ENCODE peak calls at places on chromosomes 1 and 21, in ten cellular contexts. D, Z, O, A, Q, S, Y, W, C and R are unnamed samples.
A peak's percentile ranks its signal among the peaks of the same experiment; 100 is the strongest.

GRCh38 chr1:185317886-185318310 is 855 bp upstream of the IVNS1ABP start:
- DNase-seq in S (no peak), Z (no peak), W (no peak), Q (peak; percentile 59), O (no peak), A (peak; percentile 65), Y (peak; percentile 27), D (peak; percentile 42), C (peak; percentile 47), R (no peak)

GRCh38 chr1:192496369-192497056 is 79.1 kb upstream of the RGS1 start:
- DNase-seq in W (no peak), Y (no peak), D (no peak), A (no peak), O (no peak), S (peak; percentile 35), Z (no peak), C (no peak), Q (no peak), R (no peak)

GRCh38 chr1:228140724-228141081 is 624 bp downstream of the GUK1 start:
- DNase-seq in O (no peak), C (no peak), Z (no peak), Y (peak; percentile 6), D (no peak), Q (no peak), W (peak; percentile 72), S (no peak), A (no peak), R (no peak)

GRCh38 chr1:209774592-209774991 is 9.8 kb downstream of the C1orf74 start:
- DNase-seq in Q (no peak), Y (no peak), Z (no peak), D (no peak), C (no peak), A (no peak), O (no peak), W (no peak), S (no peak), R (no peak)

GRCh38 chr1:24254783-24255182 is 64.4 kb upstream of the GRHL3 start:
- DNase-seq in Z (no peak), C (no peak), Y (no peak), A (no peak), O (no peak), Q (no peak), D (no peak), S (no peak), W (no peak), R (no peak)

GRCh38 chr1:2391034-2391384 is 345 bp downstream of the MORN1 start:
- DNase-seq in W (peak; percentile 83), Y (no peak), A (no peak), C (peak; percentile 44), Q (peak; percentile 57), Z (peak; percentile 20), S (no peak), D (no peak), O (no peak), R (no peak)

GRCh38 chr1:41217441-41217840 is 24.7 kb downstream of the SCMH1 start:
- DNase-seq in S (no peak), D (no peak), Y (no peak), Q (no peak), C (no peak), A (no peak), Z (no peak), O (no peak), W (no peak), R (no peak)

GRCh38 chr21:27570306-27570868 is 603.5 kb upstream of the ADAMTS5 start:
- DNase-seq in D (no peak), Z (peak; percentile 95), C (peak; percentile 14), Y (peak; percentile 95), Q (peak; percentile 8), O (peak; percentile 84), W (no peak), S (peak; percentile 96), A (no peak), R (no peak)

GRCh38 chr1:164880644-164881043 is 321.7 kb downstream of the PBX1 start:
- DNase-seq in Y (no peak), A (no peak), W (no peak), S (no peak), O (no peak), Q (no peak), C (no peak), Z (no peak), D (no peak), R (no peak)

GRCh38 chr1:164891615-164892014 is 332.6 kb downstream of the PBX1 start:
- DNase-seq in S (no peak), Z (no peak), O (no peak), D (no peak), Q (no peak), Y (no peak), C (no peak), A (no peak), W (no peak), R (no peak)

GRCh38 chr1:164880199-164880598 is 321.2 kb downstream of the PBX1 start:
- DNase-seq in O (no peak), A (no peak), Z (no peak), S (no peak), W (no peak), Q (no peak), C (no peak), D (no peak), Y (no peak), R (no peak)

GRCh38 chr1:164885311-164885710 is 326.3 kb downstream of the PBX1 start:
- DNase-seq in O (no peak), C (no peak), Z (no peak), Y (no peak), D (no peak), W (no peak), S (no peak), A (no peak), Q (no peak), R (no peak)

DNA sequence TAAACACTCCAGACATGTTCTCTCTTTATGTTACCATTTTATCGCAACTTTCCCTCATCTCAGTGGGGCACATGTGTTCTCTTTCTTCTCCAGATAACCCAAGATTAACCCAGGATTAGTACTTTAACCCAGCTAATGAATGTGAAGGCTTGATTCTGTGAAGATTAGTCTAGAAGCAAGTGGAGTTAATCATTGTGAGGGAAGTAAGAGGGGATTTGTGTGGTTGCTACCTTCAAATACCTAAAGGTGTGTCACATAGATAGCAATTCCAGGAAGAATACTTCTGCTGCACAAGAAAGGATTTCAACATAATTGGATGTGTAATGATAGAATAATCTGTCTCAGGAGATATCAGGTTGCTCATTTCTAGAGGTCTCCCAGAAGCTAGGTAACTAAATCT is 327.1 kb downstream of the PBX1 start:
- DNase-seq in C (no peak), A (no peak), D (no peak), Z (no peak), Y (no peak), S (no peak), W (no peak), Q (no peak), O (no peak), R (no peak)
- TF ChIP-seq CTCF in C (no peak), A (no peak), D (no peak), Z (no peak), Y (no peak), S (no peak), W (no peak), Q (no peak), O (no peak), R (no peak)

GRCh38 chr1:29711582-29712274 is 475.4 kb downstream of the PTPRU start:
- DNase-seq in Y (peak; percentile 75), Z (peak; percentile 86), S (peak; percentile 60), O (no peak), Q (no peak), D (no peak), C (no peak), A (no peak), W (no peak), R (no peak)

GRCh38 chr1:29712801-29713200 is 476.5 kb downstream of the PTPRU start:
- DNase-seq in Z (no peak), Y (no peak), S (no peak), O (no peak), Q (no peak), C (no peak), W (peak; percentile 1), A (no peak), D (no peak), R (no peak)

GRCh38 chr1:29712275-29712633 is 475.9 kb downstream of the PTPRU start:
- DNase-seq in C (no peak), O (no peak), Z (no peak), Q (no peak), S (no peak), Y (no peak), W (no peak), A (no peak), D (no peak), R (no peak)

GRCh38 chr1:29716306-29716705 is 480.0 kb downstream of the PTPRU start:
- DNase-seq in Z (no peak), A (no peak), Q (no peak), O (no peak), C (no peak), W (no peak), S (no peak), D (no peak), Y (no peak), R (no peak)

GRCh38 chr1:29713857-29714256 is 477.5 kb downstream of the PTPRU start:
- DNase-seq in S (peak; percentile 14), O (no peak), D (no peak), A (no peak), Q (no peak), Z (peak; percentile 49), Y (no peak), C (no peak), W (no peak), R (no peak)
- TF ChIP-seq CTCF in S (peak; percentile 41), O (peak; percentile 55), D (no peak), A (no peak), Q (no peak), Z (peak; percentile 47), Y (peak; percentile 39), C (no peak), W (no peak), R (no peak)

DNA sequence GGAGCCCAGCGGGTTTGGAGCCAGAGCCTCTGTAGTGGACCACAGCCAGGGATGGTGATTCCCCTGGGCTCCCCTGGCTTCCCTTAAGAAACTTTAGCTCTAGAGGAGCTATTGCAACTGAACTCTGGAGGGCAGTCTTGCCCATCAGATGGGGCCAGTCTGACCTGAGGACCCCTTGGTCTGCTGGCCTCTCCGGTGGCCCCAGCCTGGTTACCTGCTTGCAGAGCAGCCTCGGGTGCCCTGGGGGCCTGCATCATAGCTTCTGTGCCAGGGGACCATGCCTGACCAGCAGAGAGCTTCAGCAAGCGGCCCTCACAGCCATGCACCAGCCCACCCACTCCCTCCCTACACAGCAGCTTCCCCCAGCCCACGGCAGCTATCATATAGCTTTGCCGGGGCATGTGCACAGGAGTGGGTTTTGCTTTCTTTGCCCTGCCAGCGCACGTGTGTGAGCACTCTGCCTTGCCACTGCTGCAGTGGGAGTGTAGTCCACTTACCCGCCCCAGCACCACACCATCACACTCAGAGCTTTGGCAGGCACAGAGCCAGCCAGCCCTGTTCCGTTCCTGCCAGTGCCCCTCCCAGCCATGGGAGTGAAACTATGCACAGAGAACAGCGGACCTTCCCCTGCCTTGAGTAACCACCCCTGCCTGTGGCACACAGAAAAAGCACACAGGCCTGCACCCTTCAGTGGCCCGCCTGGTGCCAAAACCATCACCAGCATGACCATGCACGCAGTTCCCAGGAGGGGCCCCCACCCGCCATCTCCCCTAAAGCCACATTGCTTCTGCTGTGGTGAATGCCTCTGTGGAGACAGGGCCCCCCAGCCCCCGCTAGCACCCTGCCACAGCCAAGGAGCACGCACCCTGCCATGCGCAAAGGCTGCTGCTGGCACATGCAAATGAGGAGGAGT is 442.9 kb upstream of the NEGR1 start:
- DNase-seq in D (no peak), Z (no peak), C (no peak), Q (no peak), O (no peak), Y (no peak), W (peak; percentile 51), A (no peak), S (no peak), R (peak; percentile 17)
- TF ChIP-seq CTCF in D (no peak), Z (no peak), C (no peak), Q (no peak), O (no peak), Y (no peak), W (no peak), A (no peak), S (no peak), R (no peak)

DNA sequence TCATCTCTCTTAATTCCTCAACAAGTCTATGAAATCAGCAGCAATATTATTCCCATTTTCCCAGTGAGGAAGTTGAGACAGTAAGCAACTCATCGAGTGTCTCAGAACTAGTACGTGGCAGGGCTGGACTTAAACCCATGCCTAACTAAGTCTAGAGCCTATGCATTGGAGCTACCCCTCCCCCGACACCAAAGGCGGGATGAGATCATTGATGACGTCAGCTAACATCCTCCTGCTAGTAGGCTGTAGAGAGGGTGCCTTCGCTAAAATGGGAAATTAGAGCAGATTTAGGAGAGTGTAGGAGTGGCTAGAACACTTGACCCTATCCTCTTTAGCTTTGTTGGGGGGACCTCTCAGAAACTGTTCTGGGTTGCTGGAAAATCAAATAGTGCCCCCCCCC is 7.7 kb upstream of the KAZN start:
- DNase-seq in C (no peak), W (no peak), D (no peak), Q (no peak), A (no peak), Z (peak; percentile 31), O (no peak), Y (no peak), S (no peak), R (no peak)
- TF ChIP-seq CTCF in C (no peak), W (no peak), D (no peak), Q (no peak), A (no peak), Z (no peak), O (no peak), Y (no peak), S (no peak), R (no peak)